ENCODE peak calls at places on chromosomes 13 and 19, in six cellular contexts. J is adrenal gland, E is transverse colon, A is endothelial cell of umbilical vein, C is NB4, F is GM12891. O is an unnamed sample.

GRCh38 chr19:54155694-54156093 is 3.8 kb downstream of the LENG1 start:
- DNase-seq in J (peak), E (no peak), A (no peak), C (no peak), F (no peak), O (no peak)

GRCh38 chr19:31533114-31533513 is 183.9 kb upstream of the TSHZ3 start:
- DNase-seq in J (no peak), E (no peak), A (no peak), C (peak), F (no peak), O (no peak)

GRCh38 chr13:49495783-49496762 is at the start of gene PHF11:
- DNase-seq in J (peak), E (peak), A (peak), C (peak), F (peak), O (peak)

GRCh38 chr19:50476224-50476942 is at the start of the genes EMC10 and GARIN5A:
- DNase-seq in J (peak), E (peak), A (peak), C (peak), F (peak), O (peak)

GRCh38 chr13:20679879-20680278 is 23.6 kb upstream of the IL17D start:
- DNase-seq in J (no peak), E (no peak), A (no peak), C (no peak), F (no peak), O (no peak)

GRCh38 chr13:29961036-29961685 is 110.7 kb upstream of the UBL3 start:
- DNase-seq in J (no peak), E (no peak), A (no peak), C (no peak), F (no peak), O (no peak)

GRCh38 chr19:49447485-49448431 is 3.9 kb downstream of the PIH1D1 start:
- DNase-seq in J (no peak), E (no peak), A (peak), C (peak), F (no peak), O (no peak)

GRCh38 chr13:107276936-107277335 is 709.0 kb upstream of the ARGLU1 start:
- DNase-seq in J (no peak), E (no peak), A (no peak), C (no peak), F (no peak), O (no peak)

GRCh38 chr19:44202974-44203373 is 9.4 kb upstream of the ZNF227 start:
- DNase-seq in J (no peak), E (no peak), A (no peak), C (no peak), F (no peak), O (no peak)

GRCh38 chr19:38308926-38309614 is 5.0 kb downstream of the C19orf33 start:
- DNase-seq in J (no peak), E (no peak), A (no peak), C (no peak), F (no peak), O (no peak)

GRCh38 chr19:38307076-38307475 is 3.0 kb downstream of the C19orf33 start:
- DNase-seq in J (no peak), E (no peak), A (no peak), C (no peak), F (no peak), O (no peak)

GRCh38 chr19:38306236-38306635 is 2.2 kb downstream of the C19orf33 start:
- DNase-seq in J (no peak), E (no peak), A (no peak), C (no peak), F (no peak), O (no peak)

GRCh38 chr19:38308006-38308766 is 4.1 kb downstream of the C19orf33 start:
- DNase-seq in J (no peak), E (no peak), A (no peak), C (no peak), F (no peak), O (no peak)

GRCh38 chr19:38307597-38307996 is 3.5 kb downstream of the C19orf33 start:
- DNase-seq in J (no peak), E (no peak), A (no peak), C (no peak), F (no peak), O (no peak)
- TF ChIP-seq POLR2A in J (no peak), E (no peak), A (no peak), C (no peak), F (no peak), O (no peak)

GRCh38 chr19:18577365-18577914 is 5.8 kb downstream of the UBA52 start:
- DNase-seq in J (no peak), E (no peak), A (no peak), C (no peak), F (no peak), O (no peak)
- TF ChIP-seq POLR2A in J (no peak), E (no peak), A (no peak), C (no peak), F (peak), O (peak)

GRCh38 chr13:93861818-93862217 is 617.7 kb downstream of the DCT start:
- DNase-seq in J (no peak), E (no peak), A (no peak), C (no peak), F (no peak), O (no peak)

GRCh38 chr13:93865235-93865634 is 614.2 kb downstream of the DCT start:
- DNase-seq in J (no peak), E (no peak), A (no peak), C (no peak), F (no peak), O (no peak)

GRCh38 chr13:93859666-93860065 is 619.8 kb downstream of the DCT start:
- DNase-seq in J (no peak), E (no peak), A (no peak), C (no peak), F (no peak), O (no peak)

GRCh38 chr13:93857126-93857525 is 622.4 kb downstream of the DCT start:
- DNase-seq in J (no peak), E (no peak), A (no peak), C (no peak), F (no peak), O (no peak)

DNA sequence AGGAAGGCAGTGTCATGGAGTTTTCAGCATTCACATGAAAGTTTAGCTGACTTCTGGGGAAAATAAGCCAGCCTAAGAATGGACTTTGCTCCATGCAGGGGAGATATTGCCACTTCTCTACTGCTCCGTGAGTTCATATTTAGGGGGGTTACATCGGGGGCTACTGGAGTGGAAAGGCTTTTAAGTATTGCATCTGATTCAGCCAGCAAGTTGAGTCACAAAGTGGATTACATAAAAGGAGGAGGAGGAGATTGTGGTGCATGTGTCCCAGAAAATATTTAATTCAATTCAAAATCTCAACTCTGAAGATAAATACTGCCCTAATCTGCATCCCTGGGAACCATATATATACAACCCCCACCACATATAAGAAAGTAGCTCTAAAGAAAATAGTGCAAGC is 617.2 kb downstream of the DCT start:
- DNase-seq in J (no peak), E (no peak), A (no peak), C (no peak), F (no peak), O (no peak)
- TF ChIP-seq POLR2A in J (no peak), E (no peak), A (no peak), C (no peak), F (no peak), O (no peak)

GRCh38 chr13:60167121-60167520 is 3.4 kb upstream of the DIAPH3 start:
- DNase-seq in J (no peak), E (no peak), A (no peak), C (no peak), F (no peak), O (no peak)

GRCh38 chr13:60165391-60166099 is 1.8 kb upstream of the DIAPH3 start:
- DNase-seq in J (no peak), E (no peak), A (no peak), C (no peak), F (no peak), O (peak)

GRCh38 chr13:60164490-60164889 is 762 bp upstream of the DIAPH3 start:
- DNase-seq in J (no peak), E (no peak), A (no peak), C (no peak), F (no peak), O (no peak)

GRCh38 chr13:60162096-60162495 is 1.6 kb downstream of the DIAPH3 start:
- DNase-seq in J (no peak), E (no peak), A (peak), C (no peak), F (no peak), O (peak)

GRCh38 chr13:60163525-60164471 is at the start of gene DIAPH3:
- DNase-seq in J (peak), E (peak), A (peak), C (peak), F (peak), O (peak)
- TF ChIP-seq POLR2A in J (peak), E (peak), A (peak), C (peak), F (peak), O (peak)

DNA sequence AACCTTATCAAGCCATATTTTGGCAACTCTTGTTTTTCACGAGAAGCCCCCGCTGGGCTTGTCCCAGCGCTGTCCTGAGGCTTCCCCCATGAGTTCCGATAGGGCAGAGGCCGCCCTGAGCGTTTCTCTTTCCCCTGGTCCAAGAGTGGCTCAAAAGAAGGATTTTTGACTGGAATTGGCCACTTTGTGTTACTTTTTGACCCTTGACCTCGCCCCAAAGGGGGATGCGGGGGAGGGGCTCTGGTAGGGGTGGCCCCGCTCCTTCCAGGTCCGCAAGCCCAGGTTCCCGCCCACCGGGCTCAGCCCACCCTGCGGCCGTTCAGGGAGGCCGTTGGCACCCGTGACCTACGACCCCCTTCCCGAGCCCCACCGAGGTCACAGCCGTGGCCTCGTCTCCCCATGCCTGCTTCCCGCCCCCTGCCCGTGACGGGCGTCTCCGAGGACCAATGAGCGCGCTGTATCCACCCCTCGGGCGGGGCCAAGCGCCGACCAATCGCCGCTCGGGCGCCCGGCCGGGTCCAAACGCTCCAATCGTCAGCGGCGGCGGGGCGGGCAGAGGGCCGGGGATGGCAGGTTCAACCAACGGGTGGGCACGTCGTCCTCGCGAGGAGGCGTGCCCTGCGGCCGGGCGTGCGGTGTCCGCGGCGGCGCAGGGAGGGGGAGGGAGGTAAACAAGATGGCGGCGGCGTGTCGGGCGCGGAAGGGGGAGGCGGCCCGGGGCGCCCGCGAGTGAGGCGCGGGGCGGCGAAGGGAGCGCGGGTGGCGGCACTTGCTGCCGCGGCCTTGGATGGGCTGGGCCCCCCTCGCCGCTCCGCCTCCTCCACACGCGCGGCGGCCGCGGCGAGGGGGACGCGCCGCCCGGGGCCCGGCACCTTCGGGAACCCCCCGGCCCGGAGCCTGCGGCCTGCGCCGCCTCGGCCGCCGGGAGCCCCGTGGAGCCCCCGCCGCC is at the start of gene STK11:
- DNase-seq in J (peak), E (peak), A (peak), C (peak), F (peak), O (peak)
- TF ChIP-seq POLR2A in J (peak), E (peak), A (peak), C (peak), F (peak), O (peak)

O was measured in erythroblast.